ENCODE peak calls at places on chromosomes 1 and 21, in six cellular contexts. One of them, this sample, is unnamed.

GRCh38 chr1:16082283-16083038 is 9.0 kb upstream of the FAM131C start:
- DNase-seq in fibroblast of lung: peak
- DNase-seq in heart left ventricle: peak
- DNase-seq in astrocyte of the spinal cord: peak
- DNase-seq in NCI-H82: peak
- DNase-seq in NAMALWA: peak
- DNase-seq in this sample: peak

GRCh38 chr1:156371553-156372264 is 2.7 kb downstream of the RHBG start:
- DNase-seq in fibroblast of lung: peak
- DNase-seq in heart left ventricle: peak
- DNase-seq in astrocyte of the spinal cord: no peak
- DNase-seq in NCI-H82: no peak
- DNase-seq in NAMALWA: no peak
- DNase-seq in this sample: peak

GRCh38 chr1:84272401-84272800 is 29.1 kb upstream of the SAMD13 start:
- DNase-seq in fibroblast of lung: no peak
- DNase-seq in heart left ventricle: no peak
- DNase-seq in astrocyte of the spinal cord: no peak
- DNase-seq in NCI-H82: no peak
- DNase-seq in NAMALWA: no peak
- DNase-seq in this sample: no peak

GRCh38 chr1:86018311-86018923 is 138.2 kb downstream of the COL24A1 start:
- DNase-seq in fibroblast of lung: peak
- DNase-seq in heart left ventricle: no peak
- DNase-seq in astrocyte of the spinal cord: peak
- DNase-seq in NCI-H82: peak
- DNase-seq in NAMALWA: peak
- DNase-seq in this sample: peak

GRCh38 chr1:185156854-185157598 is at the start of the genes SWT1 and TRMT1L:
- DNase-seq in fibroblast of lung: peak
- DNase-seq in heart left ventricle: peak
- DNase-seq in astrocyte of the spinal cord: peak
- DNase-seq in NCI-H82: peak
- DNase-seq in NAMALWA: peak
- DNase-seq in this sample: peak

GRCh38 chr21:22115746-22116145 is 1117.5 kb downstream of the NCAM2 start:
- DNase-seq in fibroblast of lung: no peak
- DNase-seq in heart left ventricle: no peak
- DNase-seq in astrocyte of the spinal cord: no peak
- DNase-seq in NCI-H82: no peak
- DNase-seq in NAMALWA: no peak
- DNase-seq in this sample: no peak

GRCh38 chr1:240987928-240988327 is 369.1 kb downstream of the RGS7 start:
- DNase-seq in fibroblast of lung: no peak
- DNase-seq in heart left ventricle: no peak
- DNase-seq in astrocyte of the spinal cord: peak
- DNase-seq in NCI-H82: no peak
- DNase-seq in NAMALWA: no peak
- DNase-seq in this sample: no peak

GRCh38 chr1:225882008-225882698 is at the start of gene TMEM63A:
- DNase-seq in fibroblast of lung: peak
- DNase-seq in heart left ventricle: peak
- DNase-seq in astrocyte of the spinal cord: peak
- DNase-seq in NCI-H82: peak
- DNase-seq in NAMALWA: peak
- DNase-seq in this sample: peak

GRCh38 chr1:66648896-66649597 is 103.2 kb upstream of the DYNLT5 start:
- DNase-seq in fibroblast of lung: no peak
- DNase-seq in heart left ventricle: no peak
- DNase-seq in astrocyte of the spinal cord: no peak
- DNase-seq in NCI-H82: no peak
- DNase-seq in NAMALWA: peak
- DNase-seq in this sample: peak

GRCh38 chr1:223201967-223202366 is 58.9 kb upstream of the TLR5 start:
- DNase-seq in fibroblast of lung: no peak
- DNase-seq in heart left ventricle: no peak
- DNase-seq in astrocyte of the spinal cord: no peak
- DNase-seq in NCI-H82: no peak
- DNase-seq in NAMALWA: no peak
- DNase-seq in this sample: no peak

GRCh38 chr1:247924868-247925267 is at the start of gene OR2AJ1:
- DNase-seq in fibroblast of lung: no peak
- DNase-seq in heart left ventricle: no peak
- DNase-seq in astrocyte of the spinal cord: no peak
- DNase-seq in NCI-H82: no peak
- DNase-seq in NAMALWA: no peak
- DNase-seq in this sample: no peak

GRCh38 chr1:25649505-25650218 is 33.1 kb downstream of the MAN1C1 start:
- DNase-seq in fibroblast of lung: no peak
- DNase-seq in heart left ventricle: no peak
- DNase-seq in astrocyte of the spinal cord: no peak
- DNase-seq in NCI-H82: no peak
- DNase-seq in NAMALWA: no peak
- DNase-seq in this sample: no peak

GRCh38 chr1:177620636-177621190 is 349.1 kb downstream of the SEC16B start:
- DNase-seq in fibroblast of lung: peak
- DNase-seq in heart left ventricle: no peak
- DNase-seq in astrocyte of the spinal cord: no peak
- DNase-seq in NCI-H82: peak
- DNase-seq in NAMALWA: no peak
- DNase-seq in this sample: no peak

GRCh38 chr1:55081188-55081904 is 42.0 kb downstream of the PCSK9 start:
- DNase-seq in fibroblast of lung: peak
- DNase-seq in heart left ventricle: no peak
- DNase-seq in astrocyte of the spinal cord: peak
- DNase-seq in NCI-H82: no peak
- DNase-seq in NAMALWA: no peak
- DNase-seq in this sample: no peak

GRCh38 chr1:212606734-212607205 is 1.8 kb upstream of the ATF3 start:
- DNase-seq in fibroblast of lung: no peak
- DNase-seq in heart left ventricle: peak
- DNase-seq in astrocyte of the spinal cord: no peak
- DNase-seq in NCI-H82: peak
- DNase-seq in NAMALWA: no peak
- DNase-seq in this sample: no peak

GRCh38 chr1:183139281-183139942 is 46.7 kb upstream of the LAMC2 start:
- DNase-seq in fibroblast of lung: peak
- DNase-seq in heart left ventricle: no peak
- DNase-seq in astrocyte of the spinal cord: peak
- DNase-seq in NCI-H82: no peak
- DNase-seq in NAMALWA: no peak
- DNase-seq in this sample: no peak

GRCh38 chr1:94325379-94326302 is 88.3 kb upstream of the ARHGAP29 start:
- DNase-seq in fibroblast of lung: peak
- DNase-seq in heart left ventricle: peak
- DNase-seq in astrocyte of the spinal cord: peak
- DNase-seq in NCI-H82: no peak
- DNase-seq in NAMALWA: no peak
- DNase-seq in this sample: no peak

GRCh38 chr1:2593251-2593878 is 6.8 kb downstream of the PRXL2B start:
- DNase-seq in fibroblast of lung: no peak
- DNase-seq in heart left ventricle: no peak
- DNase-seq in astrocyte of the spinal cord: no peak
- DNase-seq in NCI-H82: no peak
- DNase-seq in NAMALWA: no peak
- DNase-seq in this sample: no peak

GRCh38 chr1:246827396-246827795 is 103.2 kb downstream of the SCCPDH start:
- DNase-seq in fibroblast of lung: no peak
- DNase-seq in heart left ventricle: no peak
- DNase-seq in astrocyte of the spinal cord: no peak
- DNase-seq in NCI-H82: no peak
- DNase-seq in NAMALWA: no peak
- DNase-seq in this sample: no peak

GRCh38 chr21:16993416-16994044 is 519.3 kb upstream of the CXADR start:
- DNase-seq in fibroblast of lung: no peak
- DNase-seq in heart left ventricle: no peak
- DNase-seq in astrocyte of the spinal cord: no peak
- DNase-seq in NCI-H82: no peak
- DNase-seq in NAMALWA: no peak
- DNase-seq in this sample: no peak

GRCh38 chr1:183957216-183957830 is 80.2 kb downstream of the COLGALT2 start:
- DNase-seq in fibroblast of lung: no peak
- DNase-seq in heart left ventricle: no peak
- DNase-seq in astrocyte of the spinal cord: no peak
- DNase-seq in NCI-H82: no peak
- DNase-seq in NAMALWA: no peak
- DNase-seq in this sample: no peak

GRCh38 chr1:201606096-201606495 is 67.2 kb downstream of the NAV1 start:
- DNase-seq in fibroblast of lung: no peak
- DNase-seq in heart left ventricle: no peak
- DNase-seq in astrocyte of the spinal cord: no peak
- DNase-seq in NCI-H82: no peak
- DNase-seq in NAMALWA: no peak
- DNase-seq in this sample: no peak

GRCh38 chr21:36589352-36589971 is 109.5 kb upstream of the SIM2 start:
- DNase-seq in fibroblast of lung: peak
- DNase-seq in heart left ventricle: no peak
- DNase-seq in astrocyte of the spinal cord: no peak
- DNase-seq in NCI-H82: peak
- DNase-seq in NAMALWA: peak
- DNase-seq in this sample: peak

GRCh38 chr1:15902882-15903281 is 55.4 kb downstream of the SPEN start:
- DNase-seq in fibroblast of lung: peak
- DNase-seq in heart left ventricle: no peak
- DNase-seq in astrocyte of the spinal cord: peak
- DNase-seq in NCI-H82: no peak
- DNase-seq in NAMALWA: no peak
- DNase-seq in this sample: no peak

GRCh38 chr1:206112600-206113301 is 4.4 kb downstream of the AVPR1B start:
- DNase-seq in fibroblast of lung: no peak
- DNase-seq in heart left ventricle: no peak
- DNase-seq in astrocyte of the spinal cord: no peak
- DNase-seq in NCI-H82: no peak
- DNase-seq in NAMALWA: no peak
- DNase-seq in this sample: no peak

GRCh38 chr1:113101588-113101987 is 28.6 kb downstream of the LRIG2 start:
- DNase-seq in fibroblast of lung: peak
- DNase-seq in heart left ventricle: no peak
- DNase-seq in astrocyte of the spinal cord: no peak
- DNase-seq in NCI-H82: no peak
- DNase-seq in NAMALWA: no peak
- DNase-seq in this sample: no peak

GRCh38 chr1:19087737-19088594 is 122.1 kb downstream of the UBR4 start:
- DNase-seq in fibroblast of lung: no peak
- DNase-seq in heart left ventricle: no peak
- DNase-seq in astrocyte of the spinal cord: no peak
- DNase-seq in NCI-H82: peak
- DNase-seq in NAMALWA: no peak
- DNase-seq in this sample: no peak

GRCh38 chr1:78004719-78005346 is at the start of gene DNAJB4:
- DNase-seq in fibroblast of lung: peak
- DNase-seq in heart left ventricle: peak
- DNase-seq in astrocyte of the spinal cord: peak
- DNase-seq in NCI-H82: peak
- DNase-seq in NAMALWA: peak
- DNase-seq in this sample: peak

GRCh38 chr1:196178083-196178635 is 430.1 kb downstream of the KCNT2 start:
- DNase-seq in fibroblast of lung: peak
- DNase-seq in heart left ventricle: no peak
- DNase-seq in astrocyte of the spinal cord: peak
- DNase-seq in NCI-H82: peak
- DNase-seq in NAMALWA: no peak
- DNase-seq in this sample: no peak

GRCh38 chr1:20125091-20125490 is 5.8 kb upstream of the PLA2G2D start:
- DNase-seq in fibroblast of lung: peak
- DNase-seq in heart left ventricle: no peak
- DNase-seq in astrocyte of the spinal cord: no peak
- DNase-seq in NCI-H82: no peak
- DNase-seq in NAMALWA: no peak
- DNase-seq in this sample: no peak